ENCODE peak calls at places on chromosomes 6 and 20, in six cellular contexts. Y, S, T, V, C and O are unnamed samples. For H3K4me1, the result is how much of the 10 kb centered on the place peaks cover.

GRCh38 chr6:80433010-80433665 is 326.7 kb downstream of the BCKDHB start:
- DNase-seq in Y (no peak), V (peak), S (no peak), C (no peak), T (no peak), O (no peak)

GRCh38 chr20:13271977-13272975 is 51.2 kb downstream of the ISM1 start:
- DNase-seq in C (no peak), T (no peak), V (no peak), S (no peak), Y (no peak), O (no peak)

GRCh38 chr6:170047813-170048212 is 243.1 kb downstream of the DLL1 start:
- DNase-seq in Y (no peak), V (no peak), S (no peak), T (no peak), C (no peak), O (no peak)

GRCh38 chr20:10986586-10986985 is 312.8 kb upstream of the JAG1 start:
- DNase-seq in C (no peak), S (no peak), V (no peak), T (no peak), Y (no peak), O (no peak)

GRCh38 chr6:166598441-166599138 is 12.1 kb upstream of the RAMACL start:
- DNase-seq in Y (no peak), C (no peak), T (no peak), S (no peak), V (no peak), O (no peak)

GRCh38 chr20:53262294-53262840 is 290.2 kb downstream of the TSHZ2 start:
- DNase-seq in C (no peak), V (no peak), Y (no peak), T (no peak), S (no peak), O (no peak)

GRCh38 chr6:136411028-136411329 is 121.3 kb upstream of the BCLAF1 start:
- DNase-seq in V (no peak), T (no peak), Y (no peak), S (no peak), C (no peak), O (no peak)

GRCh38 chr6:41150671-41151070 is 3.5 kb downstream of the TREML1 start:
- DNase-seq in S (no peak), Y (no peak), V (no peak), T (no peak), C (no peak), O (no peak)

GRCh38 chr6:113856571-113857564 is at the start of gene MARCKS:
- DNase-seq in C (no peak), V (peak), T (peak), S (peak), Y (peak), O (no peak)

GRCh38 chr20:20203784-20204183 is 151.5 kb downstream of the CFAP61 start:
- DNase-seq in V (peak), S (no peak), T (no peak), C (no peak), Y (no peak), O (no peak)

GRCh38 chr6:158722176-158722729 is 72.4 kb downstream of the SYTL3 start:
- DNase-seq in V (no peak), Y (no peak), T (no peak), C (no peak), S (no peak), O (no peak)

GRCh38 chr6:160058603-160059215 is 62.9 kb upstream of the SLC22A1 start:
- DNase-seq in Y (no peak), C (no peak), V (no peak), T (no peak), S (no peak), O (no peak)

GRCh38 chr6:44202332-44202971 is 14.3 kb upstream of the MYMX start:
- DNase-seq in S (no peak), Y (peak), C (no peak), T (no peak), V (no peak), O (peak)

GRCh38 chr6:104357928-104358327 is 501.8 kb downstream of the HACE1 start:
- DNase-seq in T (no peak), V (no peak), Y (no peak), S (no peak), C (no peak), O (no peak)

GRCh38 chr20:56200456-56200855 is 48.1 kb upstream of the MC3R start:
- DNase-seq in T (peak), V (peak), S (peak), C (no peak), Y (no peak), O (peak)

GRCh38 chr6:108732101-108732870 is 115.9 kb upstream of the ARMC2 start:
- DNase-seq in Y (no peak), S (peak), T (no peak), C (no peak), V (no peak), O (peak)

GRCh38 chr6:3372184-3372846 is 84.5 kb downstream of the SLC22A23 start:
- DNase-seq in S (no peak), V (no peak), Y (no peak), T (peak), C (no peak), O (no peak)

GRCh38 chr6:6694825-6695710 is 106.5 kb downstream of the LY86 start:
- DNase-seq in V (no peak), Y (peak), C (no peak), T (no peak), S (no peak), O (peak)

GRCh38 chr20:31515072-31515774 is 981 bp downstream of the HM13 start:
- DNase-seq in V (no peak), S (no peak), C (no peak), Y (no peak), T (no peak), O (no peak)
- H3K9ac ChIP-seq in V (peak), S (peak), C (peak), Y (peak), T (peak), O (peak)

GRCh38 chr6:363291-363690 is 28.3 kb upstream of the IRF4 start:
- DNase-seq in Y (no peak), T (no peak), V (no peak), C (no peak), S (no peak), O (no peak)

GRCh38 chr6:364609-365540 is 26.7 kb upstream of the IRF4 start:
- DNase-seq in Y (no peak), T (no peak), S (no peak), V (no peak), C (peak), O (no peak)

GRCh38 chr6:362924-363249 is 28.7 kb upstream of the IRF4 start:
- DNase-seq in T (no peak), Y (no peak), C (no peak), V (no peak), S (no peak), O (no peak)

GRCh38 chr6:362231-362923 is 29.2 kb upstream of the IRF4 start:
- DNase-seq in C (no peak), V (no peak), S (no peak), T (no peak), Y (no peak), O (no peak)

GRCh38 chr6:363909-364308 is 27.6 kb upstream of the IRF4 start:
- DNase-seq in V (no peak), C (no peak), T (no peak), Y (no peak), S (no peak), O (no peak)
- H3K4me1 ChIP-seq in V (under half), C (under half), T (under half), Y (under half), S (under half), O (under half)

GRCh38 chr20:25081730-25082497 is at the start of gene VSX1:
- DNase-seq in C (no peak), T (no peak), V (no peak), S (no peak), Y (peak), O (no peak)

GRCh38 chr20:25082498-25082873 is 545 bp upstream of the VSX1 start:
- DNase-seq in T (no peak), S (no peak), Y (peak), V (no peak), C (no peak), O (no peak)

GRCh38 chr20:25083773-25084615 is 2.1 kb upstream of the VSX1 start:
- DNase-seq in T (no peak), S (no peak), V (no peak), C (no peak), Y (no peak), O (no peak)

GRCh38 chr20:25084616-25085187 is 2.8 kb upstream of the VSX1 start:
- DNase-seq in S (no peak), Y (peak), T (no peak), V (no peak), C (no peak), O (no peak)

GRCh38 chr20:25083141-25083772 is 1.3 kb upstream of the VSX1 start:
- DNase-seq in C (no peak), Y (peak), S (no peak), V (no peak), T (no peak), O (no peak)
- TF ChIP-seq ZNF274 in C (no peak), Y (no peak), S (no peak), V (no peak), T (no peak), O (no peak)

GRCh38 chr6:16276991-16277981 is 38.9 kb downstream of the GMPR start:
- DNase-seq in C (no peak), S (peak), V (peak), Y (peak), T (peak), O (peak)
- H3K9ac ChIP-seq in C (no peak), S (peak), V (no peak), Y (no peak), T (no peak), O (peak)

GRCh38 chr20:62409935-62410741 is 3.1 kb upstream of the CABLES2 start:
- DNase-seq in Y (peak), C (no peak), T (peak), S (no peak), V (peak), O (no peak)

GRCh38 chr20:62409086-62409853 is 2.2 kb upstream of the CABLES2 start:
- DNase-seq in Y (no peak), V (no peak), C (no peak), S (no peak), T (no peak), O (no peak)

GRCh38 chr20:62411479-62412193 is 4.6 kb upstream of the CABLES2 start:
- DNase-seq in Y (no peak), S (no peak), C (no peak), V (peak), T (no peak), O (no peak)

GRCh38 chr20:62412194-62413024 is 5.3 kb upstream of the CABLES2 start:
- DNase-seq in S (no peak), C (no peak), Y (no peak), V (peak), T (peak), O (no peak)

GRCh38 chr20:62410742-62411478 is 3.8 kb upstream of the CABLES2 start:
- DNase-seq in V (no peak), Y (no peak), S (no peak), T (no peak), C (no peak), O (no peak)
- H3K4me1 ChIP-seq in V (half or more), Y (under half), S (under half), T (half or more), C (under half), O (under half)

GRCh38 chr20:32555584-32555983 is 29.5 kb downstream of the NOL4L start:
- DNase-seq in S (no peak), V (no peak), C (no peak), T (no peak), Y (no peak), O (no peak)

GRCh38 chr20:32553618-32554017 is 31.5 kb downstream of the NOL4L start:
- DNase-seq in V (no peak), T (no peak), C (no peak), S (no peak), Y (no peak), O (no peak)

GRCh38 chr20:32556312-32557184 is 28.6 kb downstream of the NOL4L start:
- DNase-seq in V (no peak), S (no peak), T (no peak), Y (no peak), C (no peak), O (no peak)

GRCh38 chr20:32557284-32557683 is 27.8 kb downstream of the NOL4L start:
- DNase-seq in Y (no peak), V (no peak), C (no peak), S (no peak), T (no peak), O (no peak)

GRCh38 chr20:32554965-32555289 is 30.2 kb downstream of the NOL4L start:
- DNase-seq in T (no peak), C (no peak), Y (no peak), V (no peak), S (no peak), O (no peak)
- TF ChIP-seq ZNF274 in T (no peak), C (no peak), Y (no peak), V (no peak), S (no peak), O (no peak)

DNA sequence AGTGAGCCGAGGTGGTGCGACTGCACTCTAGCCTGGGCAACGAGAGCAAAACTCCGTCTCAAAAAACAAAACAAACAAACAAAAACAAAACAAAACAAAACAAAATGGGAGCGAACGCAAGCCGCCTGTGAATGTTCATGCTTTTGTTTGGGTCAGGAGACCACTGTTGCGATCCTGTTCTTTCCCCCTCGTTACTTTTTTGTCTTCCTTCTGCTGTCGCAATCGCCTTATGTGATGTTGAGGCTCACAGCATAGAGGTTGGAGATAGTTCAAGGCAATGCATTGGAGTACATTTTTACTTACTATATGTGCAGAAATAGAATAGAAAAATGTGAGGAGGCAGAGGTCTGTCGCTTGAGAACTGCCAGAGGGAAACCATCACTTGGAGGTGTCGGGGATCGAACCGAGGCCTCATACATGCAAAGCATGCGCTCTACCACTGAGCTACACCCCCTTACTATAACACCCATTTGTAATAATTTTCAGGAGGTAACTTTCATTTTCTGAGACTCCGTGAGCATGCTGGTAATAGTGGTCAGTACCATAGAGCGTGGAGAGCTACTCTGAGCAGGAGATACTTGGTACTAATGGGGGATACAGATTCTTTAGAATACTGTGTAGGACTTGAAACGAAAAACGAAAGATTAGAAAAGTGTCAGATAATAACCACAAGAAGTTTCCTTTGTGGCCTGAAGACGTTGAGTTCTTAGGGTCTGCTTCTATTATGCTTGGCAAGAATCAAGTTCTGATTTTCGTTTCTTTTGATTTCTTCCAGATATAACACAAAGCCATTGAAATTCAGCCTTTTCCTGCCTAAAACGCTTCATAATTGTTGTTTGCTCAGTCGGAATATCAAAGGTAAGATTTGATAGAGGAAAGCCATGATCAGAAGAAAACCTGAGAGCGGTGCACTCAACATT is 121.1 kb downstream of the TRIM27 start:
- DNase-seq in C (no peak), V (peak), S (peak), T (peak), Y (peak), O (no peak)
- H3K9ac ChIP-seq in C (no peak), V (no peak), S (no peak), T (peak), Y (no peak), O (no peak)

DNA sequence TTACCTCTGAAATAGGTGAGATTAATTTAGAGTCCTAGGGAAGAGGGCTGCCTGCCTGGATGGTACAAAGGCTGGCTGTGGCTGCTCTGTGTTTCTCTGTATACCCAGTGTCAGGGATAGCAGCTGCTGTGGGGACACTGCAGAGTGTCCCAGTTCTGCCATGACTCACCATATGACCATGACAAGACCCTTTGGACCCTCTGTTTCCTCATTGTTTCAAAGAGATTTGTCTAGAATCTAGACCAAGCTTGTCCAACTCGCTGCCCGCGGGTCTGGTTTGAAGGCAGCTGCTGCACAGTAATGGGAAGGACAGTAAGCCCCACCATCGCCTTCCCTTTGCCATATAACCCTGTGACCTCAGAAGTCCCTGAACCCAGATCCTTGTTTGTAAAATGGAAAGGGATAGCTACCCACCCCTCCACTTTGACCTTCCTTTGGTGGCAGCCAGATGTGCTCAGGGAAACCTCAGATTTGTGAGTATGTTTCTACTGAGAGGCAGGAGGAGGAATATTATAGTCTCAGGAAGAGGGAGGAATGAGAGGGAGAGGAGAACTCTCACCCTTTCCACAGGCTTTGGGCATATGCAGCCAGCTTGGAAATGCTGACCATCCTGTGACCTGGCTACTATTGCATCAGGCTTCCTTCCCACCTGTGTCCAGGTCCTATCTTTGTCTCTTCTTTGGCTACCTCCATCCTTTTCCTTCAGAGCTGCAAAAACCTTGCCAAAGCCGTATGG is 14.0 kb downstream of the PLCG1 start:
- DNase-seq in S (no peak), T (no peak), Y (no peak), C (no peak), V (peak), O (no peak)
- H3K4me1 ChIP-seq in S (under half), T (under half), Y (under half), C (under half), V (half or more), O (under half)

GRCh38 chr6:31702421-31702818 is 704 bp downstream of the ABHD16A start:
- DNase-seq in C (no peak), Y (no peak), S (no peak), T (peak), V (no peak), O (no peak)
- TF ChIP-seq ZNF274 in C (no peak), Y (no peak), S (no peak), T (no peak), V (no peak), O (no peak)